ENCODE peak calls at places on chromosomes 1 and 21, in six cellular contexts. One of them, this sample, is unnamed.

GRCh38 chr1:165907256-165907857 is 79.9 kb downstream of the UCK2 start:
- DNase-seq in ovary: no peak
- DNase-seq in activated CD4-positive, alpha-beta memory T cell treated with anti-CD3 and anti-CD28 coated beads for 36 hours: no peak
- DNase-seq in iris pigment epithelial cell: peak; percentile 30
- DNase-seq in fibroblast of the conjunctiva: no peak
- DNase-seq in PC-3: peak; percentile 21
- DNase-seq in this sample: no peak

GRCh38 chr1:214473392-214473791 is 78.0 kb downstream of the PTPN14 start:
- DNase-seq in fibroblast of the conjunctiva: peak; percentile 78
- DNase-seq in ovary: no peak
- DNase-seq in PC-3: no peak
- DNase-seq in activated CD4-positive, alpha-beta memory T cell treated with anti-CD3 and anti-CD28 coated beads for 36 hours: no peak
- DNase-seq in iris pigment epithelial cell: peak; percentile 78
- DNase-seq in this sample: peak; percentile 71

GRCh38 chr1:52127181-52128175 is 14.4 kb upstream of the ZFYVE9 start:
- DNase-seq in iris pigment epithelial cell: peak; percentile 74
- DNase-seq in ovary: peak; percentile 31
- DNase-seq in fibroblast of the conjunctiva: peak; percentile 72
- DNase-seq in PC-3: peak; percentile 71
- DNase-seq in activated CD4-positive, alpha-beta memory T cell treated with anti-CD3 and anti-CD28 coated beads for 36 hours: peak; percentile 20
- DNase-seq in this sample: peak; percentile 77

GRCh38 chr1:88284066-88284465 is 400.0 kb upstream of the PKN2 start:
- DNase-seq in activated CD4-positive, alpha-beta memory T cell treated with anti-CD3 and anti-CD28 coated beads for 36 hours: no peak
- DNase-seq in iris pigment epithelial cell: no peak
- DNase-seq in PC-3: peak; percentile 52
- DNase-seq in ovary: no peak
- DNase-seq in fibroblast of the conjunctiva: no peak
- DNase-seq in this sample: no peak

GRCh38 chr21:44568667-44569556 is 4.6 kb upstream of the KRTAP10-4 start:
- DNase-seq in activated CD4-positive, alpha-beta memory T cell treated with anti-CD3 and anti-CD28 coated beads for 36 hours: no peak
- DNase-seq in PC-3: no peak
- DNase-seq in iris pigment epithelial cell: no peak
- DNase-seq in ovary: no peak
- DNase-seq in fibroblast of the conjunctiva: no peak
- DNase-seq in this sample: no peak

GRCh38 chr1:23632479-23633160 is 59.0 kb upstream of the RPL11 start:
- DNase-seq in PC-3: no peak
- DNase-seq in fibroblast of the conjunctiva: no peak
- DNase-seq in activated CD4-positive, alpha-beta memory T cell treated with anti-CD3 and anti-CD28 coated beads for 36 hours: no peak
- DNase-seq in ovary: no peak
- DNase-seq in iris pigment epithelial cell: no peak
- DNase-seq in this sample: no peak

GRCh38 chr1:52707927-52708655 is 9.9 kb upstream of the COA7 start:
- DNase-seq in PC-3: peak; percentile 90
- DNase-seq in iris pigment epithelial cell: peak; percentile 67
- DNase-seq in ovary: no peak
- DNase-seq in fibroblast of the conjunctiva: no peak
- DNase-seq in activated CD4-positive, alpha-beta memory T cell treated with anti-CD3 and anti-CD28 coated beads for 36 hours: no peak
- DNase-seq in this sample: no peak

GRCh38 chr1:115090547-115090946 is 1.2 kb upstream of the TSPAN2 start:
- DNase-seq in fibroblast of the conjunctiva: no peak
- DNase-seq in iris pigment epithelial cell: peak; percentile 50
- DNase-seq in ovary: no peak
- DNase-seq in PC-3: no peak
- DNase-seq in activated CD4-positive, alpha-beta memory T cell treated with anti-CD3 and anti-CD28 coated beads for 36 hours: no peak
- DNase-seq in this sample: no peak

GRCh38 chr1:227395391-227396028 is 77.2 kb upstream of the CDC42BPA start:
- DNase-seq in ovary: no peak
- DNase-seq in fibroblast of the conjunctiva: no peak
- DNase-seq in activated CD4-positive, alpha-beta memory T cell treated with anti-CD3 and anti-CD28 coated beads for 36 hours: no peak
- DNase-seq in iris pigment epithelial cell: peak; percentile 50
- DNase-seq in PC-3: no peak
- DNase-seq in this sample: no peak

GRCh38 chr21:42836767-42837301 is 42.5 kb downstream of the WDR4 start:
- DNase-seq in ovary: no peak
- DNase-seq in fibroblast of the conjunctiva: no peak
- DNase-seq in activated CD4-positive, alpha-beta memory T cell treated with anti-CD3 and anti-CD28 coated beads for 36 hours: no peak
- DNase-seq in PC-3: no peak
- DNase-seq in iris pigment epithelial cell: no peak
- DNase-seq in this sample: no peak

GRCh38 chr1:198155253-198155652 is 1.5 kb upstream of the NEK7 start:
- DNase-seq in fibroblast of the conjunctiva: no peak
- DNase-seq in PC-3: peak; percentile 84
- DNase-seq in ovary: no peak
- DNase-seq in iris pigment epithelial cell: peak; percentile 71
- DNase-seq in activated CD4-positive, alpha-beta memory T cell treated with anti-CD3 and anti-CD28 coated beads for 36 hours: no peak
- DNase-seq in this sample: peak; percentile 66

GRCh38 chr1:19003371-19004290 is 47.2 kb upstream of the IFFO2 start:
- DNase-seq in ovary: no peak
- DNase-seq in iris pigment epithelial cell: peak; percentile 87
- DNase-seq in activated CD4-positive, alpha-beta memory T cell treated with anti-CD3 and anti-CD28 coated beads for 36 hours: peak; percentile 54
- DNase-seq in PC-3: no peak
- DNase-seq in fibroblast of the conjunctiva: no peak
- DNase-seq in this sample: no peak

GRCh38 chr1:109488201-109488600 is 4.5 kb downstream of the ATXN7L2 start:
- DNase-seq in fibroblast of the conjunctiva: no peak
- DNase-seq in PC-3: no peak
- DNase-seq in activated CD4-positive, alpha-beta memory T cell treated with anti-CD3 and anti-CD28 coated beads for 36 hours: no peak
- DNase-seq in iris pigment epithelial cell: no peak
- DNase-seq in ovary: no peak
- DNase-seq in this sample: no peak

GRCh38 chr1:51559064-51559500 is 40.0 kb upstream of the EPS15 start:
- DNase-seq in iris pigment epithelial cell: no peak
- DNase-seq in ovary: no peak
- DNase-seq in fibroblast of the conjunctiva: no peak
- DNase-seq in activated CD4-positive, alpha-beta memory T cell treated with anti-CD3 and anti-CD28 coated beads for 36 hours: no peak
- DNase-seq in PC-3: no peak
- DNase-seq in this sample: no peak

GRCh38 chr1:88813474-88813873 is 77.9 kb downstream of the GTF2B start:
- DNase-seq in ovary: no peak
- DNase-seq in fibroblast of the conjunctiva: no peak
- DNase-seq in iris pigment epithelial cell: no peak
- DNase-seq in PC-3: no peak
- DNase-seq in activated CD4-positive, alpha-beta memory T cell treated with anti-CD3 and anti-CD28 coated beads for 36 hours: no peak
- DNase-seq in this sample: no peak

GRCh38 chr21:39597595-39598185 is 15.1 kb upstream of the B3GALT5 start:
- DNase-seq in ovary: no peak
- DNase-seq in iris pigment epithelial cell: no peak
- DNase-seq in fibroblast of the conjunctiva: no peak
- DNase-seq in activated CD4-positive, alpha-beta memory T cell treated with anti-CD3 and anti-CD28 coated beads for 36 hours: no peak
- DNase-seq in PC-3: no peak
- DNase-seq in this sample: no peak

GRCh38 chr1:174883361-174883760 is 116.4 kb upstream of the CACYBP start:
- DNase-seq in activated CD4-positive, alpha-beta memory T cell treated with anti-CD3 and anti-CD28 coated beads for 36 hours: no peak
- DNase-seq in PC-3: peak; percentile 65
- DNase-seq in iris pigment epithelial cell: peak; percentile 78
- DNase-seq in ovary: no peak
- DNase-seq in fibroblast of the conjunctiva: no peak
- DNase-seq in this sample: no peak